ENCODE peak calls at places on chromosomes 16 and 17, in five cellular contexts. One of them, this sample, is unnamed.
A peak's percentile ranks its signal among the peaks of the same experiment; 100 is the strongest.

GRCh38 chr16:66841366-66841765 is 2.8 kb upstream of the CA7 start:
- DNase-seq in SK-N-SH: no peak
- DNase-seq in HCT116: no peak
- DNase-seq in K562: no peak
- DNase-seq in HepG2: no peak
- DNase-seq in this sample: no peak

GRCh38 chr16:53864819-53865491 is 161.0 kb downstream of the FTO start:
- DNase-seq in HepG2: peak; percentile 25
- DNase-seq in SK-N-SH: no peak
- DNase-seq in K562: peak; percentile 18
- DNase-seq in HCT116: peak; percentile 58
- DNase-seq in this sample: no peak

GRCh38 chr16:11857161-11857560 is 5.8 kb upstream of the RSL1D1 start:
- DNase-seq in K562: no peak
- DNase-seq in HepG2: no peak
- DNase-seq in HCT116: no peak
- DNase-seq in SK-N-SH: no peak
- DNase-seq in this sample: no peak

GRCh38 chr17:59202320-59202719 is 7.5 kb upstream of the SMG8 start:
- DNase-seq in SK-N-SH: no peak
- DNase-seq in HCT116: no peak
- DNase-seq in K562: no peak
- DNase-seq in HepG2: no peak
- DNase-seq in this sample: no peak

GRCh38 chr17:80826955-80827645 is 164.5 kb upstream of the CHMP6 start:
- DNase-seq in SK-N-SH: peak; percentile 73
- DNase-seq in HCT116: no peak
- DNase-seq in K562: no peak
- DNase-seq in HepG2: no peak
- DNase-seq in this sample: no peak

GRCh38 chr17:15048933-15049539 is 216.1 kb downstream of the PMP22 start:
- DNase-seq in HepG2: no peak
- DNase-seq in SK-N-SH: no peak
- DNase-seq in K562: no peak
- DNase-seq in HCT116: no peak
- DNase-seq in this sample: no peak

GRCh38 chr16:4392382-4393242 is 21.0 kb downstream of the VASN start:
- DNase-seq in K562: no peak
- DNase-seq in HCT116: no peak
- DNase-seq in SK-N-SH: peak; percentile 94
- DNase-seq in HepG2: no peak
- DNase-seq in this sample: no peak

GRCh38 chr16:70395345-70395901 is 43.5 kb downstream of the ST3GAL2 start:
- DNase-seq in SK-N-SH: peak; percentile 83
- DNase-seq in HCT116: no peak
- DNase-seq in K562: peak; percentile 86
- DNase-seq in HepG2: peak; percentile 72
- DNase-seq in this sample: peak; percentile 33

GRCh38 chr17:64042700-64043485 is 22.5 kb upstream of the ICAM2 start:
- DNase-seq in HCT116: no peak
- DNase-seq in HepG2: no peak
- DNase-seq in SK-N-SH: no peak
- DNase-seq in K562: no peak
- DNase-seq in this sample: no peak

GRCh38 chr17:28916302-28916934 is 13.5 kb upstream of the DHRS13 start:
- DNase-seq in HepG2: peak; percentile 38
- DNase-seq in SK-N-SH: peak; percentile 49
- DNase-seq in HCT116: peak; percentile 13
- DNase-seq in K562: peak; percentile 73
- DNase-seq in this sample: peak; percentile 72

GRCh38 chr16:4511441-4512082 is 27.0 kb downstream of the CDIP1 start:
- DNase-seq in SK-N-SH: peak; percentile 77
- DNase-seq in HCT116: no peak
- DNase-seq in K562: peak; percentile 43
- DNase-seq in HepG2: peak; percentile 60
- DNase-seq in this sample: peak; percentile 54

GRCh38 chr17:64212122-64212521 is 50.9 kb downstream of the TEX2 start:
- DNase-seq in K562: no peak
- DNase-seq in SK-N-SH: no peak
- DNase-seq in HepG2: no peak
- DNase-seq in HCT116: no peak
- DNase-seq in this sample: no peak

GRCh38 chr17:72952220-72952619 is 140.3 kb downstream of the SLC39A11 start:
- DNase-seq in HCT116: no peak
- DNase-seq in HepG2: no peak
- DNase-seq in SK-N-SH: no peak
- DNase-seq in K562: no peak
- DNase-seq in this sample: peak; percentile 21

GRCh38 chr16:48353565-48354163 is 31.5 kb downstream of the SIAH1 start:
- DNase-seq in K562: peak; percentile 83
- DNase-seq in SK-N-SH: peak; percentile 76
- DNase-seq in HCT116: peak; percentile 51
- DNase-seq in HepG2: peak; percentile 78
- DNase-seq in this sample: peak; percentile 33

GRCh38 chr17:20145567-20145966 is 136.4 kb downstream of the SPECC1 start:
- DNase-seq in HCT116: no peak
- DNase-seq in HepG2: no peak
- DNase-seq in SK-N-SH: no peak
- DNase-seq in K562: no peak
- DNase-seq in this sample: no peak

GRCh38 chr17:31490991-31491793 is 99.7 kb downstream of the RAB11FIP4 start:
- DNase-seq in SK-N-SH: no peak
- DNase-seq in HCT116: no peak
- DNase-seq in K562: no peak
- DNase-seq in HepG2: no peak
- DNase-seq in this sample: no peak

GRCh38 chr17:7060165-7060890 is 16.4 kb upstream of the SLC16A11 start:
- DNase-seq in K562: peak; percentile 68
- DNase-seq in HepG2: peak; percentile 59
- DNase-seq in HCT116: peak; percentile 96
- DNase-seq in SK-N-SH: no peak
- DNase-seq in this sample: no peak

GRCh38 chr17:73211745-73212144 is 18.9 kb downstream of the COG1 start:
- DNase-seq in SK-N-SH: no peak
- DNase-seq in HCT116: no peak
- DNase-seq in HepG2: no peak
- DNase-seq in K562: no peak
- DNase-seq in this sample: no peak

GRCh38 chr16:88649924-88650748 is 717 bp downstream of the CYBA start:
- DNase-seq in HepG2: peak; percentile 43
- DNase-seq in SK-N-SH: peak; percentile 71
- DNase-seq in K562: peak; percentile 55
- DNase-seq in HCT116: no peak
- DNase-seq in this sample: no peak

GRCh38 chr16:47304563-47304962 is 156.3 kb downstream of the ITFG1 start:
- DNase-seq in K562: no peak
- DNase-seq in HCT116: no peak
- DNase-seq in SK-N-SH: no peak
- DNase-seq in HepG2: no peak
- DNase-seq in this sample: no peak

GRCh38 chr17:12522743-12523181 is 142.9 kb upstream of the MYOCD start:
- DNase-seq in HepG2: peak; percentile 29
- DNase-seq in K562: no peak
- DNase-seq in HCT116: no peak
- DNase-seq in SK-N-SH: no peak
- DNase-seq in this sample: peak; percentile 62

GRCh38 chr17:8124350-8125195 is 667 bp upstream of the HES7 start:
- DNase-seq in HCT116: no peak
- DNase-seq in HepG2: no peak
- DNase-seq in SK-N-SH: no peak
- DNase-seq in K562: peak; percentile 26
- DNase-seq in this sample: no peak

GRCh38 chr16:15572329-15573001 is 70.5 kb downstream of the MARF1 start:
- DNase-seq in K562: no peak
- DNase-seq in HepG2: peak; percentile 83
- DNase-seq in SK-N-SH: no peak
- DNase-seq in HCT116: no peak
- DNase-seq in this sample: no peak

GRCh38 chr17:57261084-57261461 is 4.8 kb downstream of the MSI2 start:
- DNase-seq in K562: no peak
- DNase-seq in SK-N-SH: no peak
- DNase-seq in HepG2: no peak
- DNase-seq in HCT116: no peak
- DNase-seq in this sample: no peak

GRCh38 chr17:75603123-75603522 is 15.5 kb downstream of the MYO15B start:
- DNase-seq in HepG2: no peak
- DNase-seq in HCT116: no peak
- DNase-seq in K562: no peak
- DNase-seq in SK-N-SH: no peak
- DNase-seq in this sample: no peak

GRCh38 chr16:50955311-50955710 is 195.8 kb downstream of the SALL1 start:
- DNase-seq in K562: no peak
- DNase-seq in SK-N-SH: no peak
- DNase-seq in HepG2: no peak
- DNase-seq in HCT116: no peak
- DNase-seq in this sample: no peak

GRCh38 chr16:84268661-84269060 is 26.0 kb upstream of the WFDC1 start:
- DNase-seq in HepG2: no peak
- DNase-seq in K562: no peak
- DNase-seq in SK-N-SH: no peak
- DNase-seq in HCT116: no peak
- DNase-seq in this sample: no peak

GRCh38 chr16:80693553-80693952 is 110.8 kb downstream of the CDYL2 start:
- DNase-seq in SK-N-SH: no peak
- DNase-seq in K562: no peak
- DNase-seq in HepG2: no peak
- DNase-seq in HCT116: no peak
- DNase-seq in this sample: no peak
- TF ChIP-seq JUND in SK-N-SH: no peak
- TF ChIP-seq JUND in K562: no peak
- TF ChIP-seq JUND in HepG2: no peak
- TF ChIP-seq JUND in HCT116: no peak
- TF ChIP-seq JUND in this sample: no peak

GRCh38 chr17:44213403-44214229 is 5.9 kb downstream of the UBTF start:
- DNase-seq in HCT116: no peak
- DNase-seq in HepG2: no peak
- DNase-seq in K562: no peak
- DNase-seq in SK-N-SH: no peak
- DNase-seq in this sample: no peak

GRCh38 chr17:44211281-44212265 is 7.9 kb downstream of the UBTF start:
- DNase-seq in HCT116: no peak
- DNase-seq in K562: no peak
- DNase-seq in HepG2: no peak
- DNase-seq in SK-N-SH: no peak
- DNase-seq in this sample: no peak

GRCh38 chr17:44209786-44210341 is 9.6 kb downstream of the UBTF start:
- DNase-seq in HCT116: no peak
- DNase-seq in K562: no peak
- DNase-seq in HepG2: no peak
- DNase-seq in SK-N-SH: no peak
- DNase-seq in this sample: no peak

GRCh38 chr17:44212507-44213402 is 6.7 kb downstream of the UBTF start:
- DNase-seq in SK-N-SH: no peak
- DNase-seq in HepG2: no peak
- DNase-seq in HCT116: no peak
- DNase-seq in K562: no peak
- DNase-seq in this sample: no peak

GRCh38 chr17:44210342-44211192 is 8.9 kb downstream of the UBTF start:
- DNase-seq in K562: peak; percentile 94
- DNase-seq in HCT116: peak; percentile 63
- DNase-seq in SK-N-SH: peak; percentile 92
- DNase-seq in HepG2: no peak
- DNase-seq in this sample: no peak
- TF ChIP-seq JUND in K562: peak; percentile 72
- TF ChIP-seq JUND in HCT116: no peak
- TF ChIP-seq JUND in SK-N-SH: no peak
- TF ChIP-seq JUND in HepG2: no peak
- TF ChIP-seq JUND in this sample: no peak

GRCh38 chr16:23952128-23953041 is 116.6 kb downstream of the PRKCB start:
- DNase-seq in K562: peak; percentile 91
- DNase-seq in HepG2: no peak
- DNase-seq in SK-N-SH: peak; percentile 22
- DNase-seq in HCT116: no peak
- DNase-seq in this sample: peak; percentile 21
- TF ChIP-seq JUND in K562: peak; percentile 80
- TF ChIP-seq JUND in HepG2: no peak
- TF ChIP-seq JUND in SK-N-SH: peak; percentile 22
- TF ChIP-seq JUND in HCT116: no peak
- TF ChIP-seq JUND in this sample: no peak

GRCh38 chr16:49489686-49490320 is 116.2 kb downstream of the C16orf78 start:
- DNase-seq in HCT116: no peak
- DNase-seq in HepG2: no peak
- DNase-seq in K562: no peak
- DNase-seq in SK-N-SH: no peak
- DNase-seq in this sample: no peak

GRCh38 chr16:49490321-49490705 is 116.7 kb downstream of the C16orf78 start:
- DNase-seq in HCT116: no peak
- DNase-seq in K562: no peak
- DNase-seq in HepG2: no peak
- DNase-seq in SK-N-SH: no peak
- DNase-seq in this sample: no peak

GRCh38 chr16:49488336-49488735 is 114.7 kb downstream of the C16orf78 start:
- DNase-seq in HepG2: no peak
- DNase-seq in HCT116: no peak
- DNase-seq in SK-N-SH: no peak
- DNase-seq in K562: no peak
- DNase-seq in this sample: no peak

GRCh38 chr16:49487746-49488145 is 114.1 kb downstream of the C16orf78 start:
- DNase-seq in HepG2: no peak
- DNase-seq in HCT116: no peak
- DNase-seq in SK-N-SH: no peak
- DNase-seq in K562: no peak
- DNase-seq in this sample: no peak

DNA sequence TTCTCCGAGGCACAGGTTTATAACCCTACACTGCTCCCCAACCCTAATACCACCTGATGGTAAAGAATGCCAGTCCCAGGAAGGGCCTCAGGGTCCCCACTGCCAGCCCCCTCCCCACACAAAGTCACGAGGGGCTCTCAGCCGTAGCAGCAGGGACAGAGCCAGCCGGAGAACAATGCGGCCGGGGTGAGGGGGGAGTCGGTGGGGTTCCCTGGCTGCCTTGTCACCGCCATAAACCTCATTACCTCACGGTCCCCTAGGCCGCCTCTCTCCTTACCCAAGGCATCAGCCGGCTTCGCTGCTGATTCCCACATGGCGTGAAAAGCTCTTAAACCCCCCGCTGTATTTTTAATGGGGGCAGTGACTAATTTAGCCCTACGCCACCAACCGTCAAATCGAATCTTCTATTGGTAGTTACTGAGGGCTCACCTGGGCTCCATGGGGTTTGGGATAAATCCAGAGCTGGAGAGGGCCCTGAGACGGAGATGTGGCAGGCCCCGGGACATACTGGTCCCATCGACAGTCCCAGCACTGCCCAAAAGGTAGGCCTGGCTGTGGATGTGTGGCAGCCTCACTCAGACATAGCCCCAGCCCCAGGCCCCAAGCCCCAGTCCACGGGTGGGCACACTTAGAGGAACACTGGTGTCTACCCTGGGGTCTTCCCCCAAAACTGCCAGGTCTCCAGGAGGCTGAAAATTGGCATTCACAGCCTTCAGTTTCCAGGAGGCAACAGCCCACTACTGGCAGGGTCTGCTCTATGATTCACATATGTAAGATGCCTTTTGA is 115.3 kb downstream of the C16orf78 start:
- DNase-seq in HepG2: no peak
- DNase-seq in K562: no peak
- DNase-seq in SK-N-SH: no peak
- DNase-seq in HCT116: no peak
- DNase-seq in this sample: no peak
- TF ChIP-seq JUND in HepG2: no peak
- TF ChIP-seq JUND in K562: no peak
- TF ChIP-seq JUND in SK-N-SH: no peak
- TF ChIP-seq JUND in HCT116: no peak
- TF ChIP-seq JUND in this sample: no peak